ENCODE peak calls at places on chromosomes 4 and X, in ten cellular contexts. X is stimulated activated CD4-positive, alpha-beta T cell treated with anti-CD3 and anti-CD28 coated beads, Interleukin-2, amount 100 ng/mL, for 24 hours; W is C1 segment of cervical spinal cord; P is activated effector memory CD4-positive, alpha-beta T cell treated with Interleukin-2 at 50 U/mL for 16 hours; Y is hypothalamus; T is mesenteric fat pad; D is heart left ventricle; O is HEK293T; F is iPS-NIHi11; G is left ventricle myocardium inferior. H is an unnamed sample.

GRCh38 chr4:123987408-123987807 is 590.8 kb downstream of the SPRY1 start:
- DNase-seq in X (no peak), W (no peak), P (no peak), Y (no peak), T (no peak), D (no peak), O (no peak), F (no peak), G (no peak), H (no peak)

GRCh38 chrX:134745636-134746378 is 87.5 kb upstream of the PLAC1 start:
- DNase-seq in X (no peak), W (no peak), P (no peak), Y (no peak), T (no peak), D (no peak), O (no peak), F (no peak), G (no peak), H (no peak)

GRCh38 chrX:85561216-85561615 is 181.8 kb upstream of the POF1B start:
- DNase-seq in X (no peak), W (no peak), P (no peak), Y (no peak), T (peak), D (no peak), O (no peak), F (no peak), G (no peak), H (no peak)

GRCh38 chr4:4752025-4752424 is 107.4 kb upstream of the MSX1 start:
- DNase-seq in X (no peak), W (no peak), P (no peak), Y (no peak), T (no peak), D (no peak), O (no peak), F (no peak), G (no peak), H (no peak)

GRCh38 chrX:40105791-40106676 is 8.3 kb upstream of the BCOR start:
- DNase-seq in X (peak), W (peak), P (peak), Y (no peak), T (no peak), D (peak), O (peak), F (no peak), G (peak), H (peak)

GRCh38 chr4:98658287-98659105 is at the start of gene TSPAN5:
- DNase-seq in X (peak), W (peak), P (peak), Y (peak), T (no peak), D (peak), O (peak), F (peak), G (peak), H (peak)

GRCh38 chr4:76897522-76898384 is at the start of gene SOWAHB:
- DNase-seq in X (peak), W (no peak), P (peak), Y (no peak), T (no peak), D (no peak), O (no peak), F (peak), G (no peak), H (no peak)

GRCh38 chr4:132123870-132124623 is 1025.0 kb upstream of the PCDH10 start:
- DNase-seq in X (no peak), W (no peak), P (no peak), Y (no peak), T (no peak), D (no peak), O (no peak), F (no peak), G (no peak), H (no peak)

GRCh38 chr4:42267724-42268123 is 115.3 kb upstream of the BEND4 start:
- DNase-seq in X (no peak), W (no peak), P (no peak), Y (no peak), T (no peak), D (no peak), O (no peak), F (no peak), G (no peak), H (no peak)

GRCh38 chrX:41335590-41336331 is 1.8 kb downstream of the DDX3X start:
- DNase-seq in X (no peak), W (no peak), P (no peak), Y (no peak), T (no peak), D (no peak), O (no peak), F (no peak), G (no peak), H (no peak)

GRCh38 chrX:444305-444704 is 57.6 kb upstream of the PPP2R3B start:
- DNase-seq in X (no peak), W (no peak), P (no peak), Y (no peak), T (no peak), D (no peak), O (no peak), F (no peak), G (no peak), H (no peak)

GRCh38 chrX:17656556-17656955 is 80.7 kb upstream of the SCML1 start:
- DNase-seq in X (no peak), W (no peak), P (no peak), Y (no peak), T (no peak), D (no peak), O (no peak), F (peak), G (no peak), H (no peak)

GRCh38 chrX:39905475-39905889 is 192.3 kb downstream of the BCOR start:
- DNase-seq in X (no peak), W (no peak), P (no peak), Y (no peak), T (no peak), D (no peak), O (no peak), F (no peak), G (no peak), H (no peak)

GRCh38 chrX:32293962-32294708 is 917.2 kb downstream of the DMD start:
- DNase-seq in X (no peak), W (no peak), P (no peak), Y (no peak), T (no peak), D (no peak), O (no peak), F (no peak), G (no peak), H (no peak)